ENCODE peak calls at places on chromosomes 13 and 19, in six cellular contexts. One of them, this sample, is unnamed.

GRCh38 chr19:38389101-38389925 is 816 bp downstream of the SPRED3 start:
- DNase-seq in iris pigment epithelial cell: peak; percentile 82
- DNase-seq in H4: peak; percentile 79
- DNase-seq in uterus: peak; percentile 21
- DNase-seq in activated T-helper 2 cell treated with anti-CD3 and anti-CD28 coated beads, Interferon-gamma antibody, Interleukin-2, Interleukin-4, amounts not matched to agents 10 μg/mL and 5 μg/mL and 100 μg/mL, durations not matched to agents 14 hours and 24 hours and 36 hours: no peak
- DNase-seq in left ventricle myocardium inferior: no peak
- DNase-seq in this sample: peak; percentile 82

GRCh38 chr13:46134961-46135522 is 30.2 kb upstream of the CPB2 start:
- DNase-seq in iris pigment epithelial cell: peak; percentile 39
- DNase-seq in H4: peak; percentile 20
- DNase-seq in uterus: no peak
- DNase-seq in activated T-helper 2 cell treated with anti-CD3 and anti-CD28 coated beads, Interferon-gamma antibody, Interleukin-2, Interleukin-4, amounts not matched to agents 10 μg/mL and 5 μg/mL and 100 μg/mL, durations not matched to agents 14 hours and 24 hours and 36 hours: no peak
- DNase-seq in left ventricle myocardium inferior: no peak
- DNase-seq in this sample: peak; percentile 2

GRCh38 chr13:97233499-97233898 is 11.4 kb downstream of the MBNL2 start:
- DNase-seq in iris pigment epithelial cell: no peak
- DNase-seq in H4: no peak
- DNase-seq in uterus: no peak
- DNase-seq in activated T-helper 2 cell treated with anti-CD3 and anti-CD28 coated beads, Interferon-gamma antibody, Interleukin-2, Interleukin-4, amounts not matched to agents 10 μg/mL and 5 μg/mL and 100 μg/mL, durations not matched to agents 14 hours and 24 hours and 36 hours: no peak
- DNase-seq in left ventricle myocardium inferior: no peak
- DNase-seq in this sample: no peak

GRCh38 chr13:33353210-33353609 is 67.7 kb upstream of the STARD13 start:
- DNase-seq in iris pigment epithelial cell: no peak
- DNase-seq in H4: no peak
- DNase-seq in uterus: no peak
- DNase-seq in activated T-helper 2 cell treated with anti-CD3 and anti-CD28 coated beads, Interferon-gamma antibody, Interleukin-2, Interleukin-4, amounts not matched to agents 10 μg/mL and 5 μg/mL and 100 μg/mL, durations not matched to agents 14 hours and 24 hours and 36 hours: no peak
- DNase-seq in left ventricle myocardium inferior: peak; percentile 47
- DNase-seq in this sample: no peak

GRCh38 chr13:31431722-31432137 is 232.0 kb downstream of the B3GLCT start:
- DNase-seq in iris pigment epithelial cell: peak; percentile 25
- DNase-seq in H4: no peak
- DNase-seq in uterus: peak; percentile 67
- DNase-seq in activated T-helper 2 cell treated with anti-CD3 and anti-CD28 coated beads, Interferon-gamma antibody, Interleukin-2, Interleukin-4, amounts not matched to agents 10 μg/mL and 5 μg/mL and 100 μg/mL, durations not matched to agents 14 hours and 24 hours and 36 hours: peak; percentile 15
- DNase-seq in left ventricle myocardium inferior: peak; percentile 40
- DNase-seq in this sample: peak; percentile 28

GRCh38 chr13:30827578-30827925 is 78.5 kb upstream of the MEDAG start:
- DNase-seq in iris pigment epithelial cell: no peak
- DNase-seq in H4: no peak
- DNase-seq in uterus: no peak
- DNase-seq in activated T-helper 2 cell treated with anti-CD3 and anti-CD28 coated beads, Interferon-gamma antibody, Interleukin-2, Interleukin-4, amounts not matched to agents 10 μg/mL and 5 μg/mL and 100 μg/mL, durations not matched to agents 14 hours and 24 hours and 36 hours: no peak
- DNase-seq in left ventricle myocardium inferior: no peak
- DNase-seq in this sample: no peak

GRCh38 chr13:48334534-48335127 is 31.1 kb downstream of the RB1 start:
- DNase-seq in iris pigment epithelial cell: peak; percentile 55
- DNase-seq in H4: no peak
- DNase-seq in uterus: no peak
- DNase-seq in activated T-helper 2 cell treated with anti-CD3 and anti-CD28 coated beads, Interferon-gamma antibody, Interleukin-2, Interleukin-4, amounts not matched to agents 10 μg/mL and 5 μg/mL and 100 μg/mL, durations not matched to agents 14 hours and 24 hours and 36 hours: no peak
- DNase-seq in left ventricle myocardium inferior: no peak
- DNase-seq in this sample: peak; percentile 45

GRCh38 chr19:48053856-48054255 is 10.0 kb upstream of the CABP5 start:
- DNase-seq in iris pigment epithelial cell: no peak
- DNase-seq in H4: peak; percentile 24
- DNase-seq in uterus: no peak
- DNase-seq in activated T-helper 2 cell treated with anti-CD3 and anti-CD28 coated beads, Interferon-gamma antibody, Interleukin-2, Interleukin-4, amounts not matched to agents 10 μg/mL and 5 μg/mL and 100 μg/mL, durations not matched to agents 14 hours and 24 hours and 36 hours: no peak
- DNase-seq in left ventricle myocardium inferior: no peak
- DNase-seq in this sample: no peak

GRCh38 chr19:42466521-42467436 is 24.0 kb upstream of the CXCL17 start:
- DNase-seq in iris pigment epithelial cell: peak; percentile 32
- DNase-seq in H4: no peak
- DNase-seq in uterus: no peak
- DNase-seq in activated T-helper 2 cell treated with anti-CD3 and anti-CD28 coated beads, Interferon-gamma antibody, Interleukin-2, Interleukin-4, amounts not matched to agents 10 μg/mL and 5 μg/mL and 100 μg/mL, durations not matched to agents 14 hours and 24 hours and 36 hours: no peak
- DNase-seq in left ventricle myocardium inferior: no peak
- DNase-seq in this sample: no peak

GRCh38 chr13:38970380-38971051 is 20.1 kb downstream of the STOML3 start:
- DNase-seq in iris pigment epithelial cell: no peak
- DNase-seq in H4: no peak
- DNase-seq in uterus: no peak
- DNase-seq in activated T-helper 2 cell treated with anti-CD3 and anti-CD28 coated beads, Interferon-gamma antibody, Interleukin-2, Interleukin-4, amounts not matched to agents 10 μg/mL and 5 μg/mL and 100 μg/mL, durations not matched to agents 14 hours and 24 hours and 36 hours: no peak
- DNase-seq in left ventricle myocardium inferior: no peak
- DNase-seq in this sample: no peak

GRCh38 chr19:49422407-49423277 is 599 bp downstream of the PTH2 start:
- DNase-seq in iris pigment epithelial cell: peak; percentile 36
- DNase-seq in H4: no peak
- DNase-seq in uterus: no peak
- DNase-seq in activated T-helper 2 cell treated with anti-CD3 and anti-CD28 coated beads, Interferon-gamma antibody, Interleukin-2, Interleukin-4, amounts not matched to agents 10 μg/mL and 5 μg/mL and 100 μg/mL, durations not matched to agents 14 hours and 24 hours and 36 hours: peak; percentile 68
- DNase-seq in left ventricle myocardium inferior: peak; percentile 38
- DNase-seq in this sample: peak; percentile 17

GRCh38 chr13:114000151-114001040 is 26.5 kb upstream of the C13orf46 start:
- DNase-seq in iris pigment epithelial cell: no peak
- DNase-seq in H4: no peak
- DNase-seq in uterus: no peak
- DNase-seq in activated T-helper 2 cell treated with anti-CD3 and anti-CD28 coated beads, Interferon-gamma antibody, Interleukin-2, Interleukin-4, amounts not matched to agents 10 μg/mL and 5 μg/mL and 100 μg/mL, durations not matched to agents 14 hours and 24 hours and 36 hours: no peak
- DNase-seq in left ventricle myocardium inferior: no peak
- DNase-seq in this sample: no peak

GRCh38 chr19:4867534-4868285 is at the start of gene PLIN3:
- DNase-seq in iris pigment epithelial cell: peak; percentile 96
- DNase-seq in H4: peak; percentile 87
- DNase-seq in uterus: peak; percentile 96
- DNase-seq in activated T-helper 2 cell treated with anti-CD3 and anti-CD28 coated beads, Interferon-gamma antibody, Interleukin-2, Interleukin-4, amounts not matched to agents 10 μg/mL and 5 μg/mL and 100 μg/mL, durations not matched to agents 14 hours and 24 hours and 36 hours: peak; percentile 87
- DNase-seq in left ventricle myocardium inferior: peak; percentile 98
- DNase-seq in this sample: peak; percentile 93

GRCh38 chr19:15525291-15525690 is 17.0 kb downstream of the CYP4F22 start:
- DNase-seq in iris pigment epithelial cell: no peak
- DNase-seq in H4: no peak
- DNase-seq in uterus: no peak
- DNase-seq in activated T-helper 2 cell treated with anti-CD3 and anti-CD28 coated beads, Interferon-gamma antibody, Interleukin-2, Interleukin-4, amounts not matched to agents 10 μg/mL and 5 μg/mL and 100 μg/mL, durations not matched to agents 14 hours and 24 hours and 36 hours: no peak
- DNase-seq in left ventricle myocardium inferior: no peak
- DNase-seq in this sample: no peak

GRCh38 chr19:18339703-18340102 is 695 bp upstream of the PGPEP1 start:
- DNase-seq in iris pigment epithelial cell: no peak
- DNase-seq in H4: peak; percentile 63
- DNase-seq in uterus: no peak
- DNase-seq in activated T-helper 2 cell treated with anti-CD3 and anti-CD28 coated beads, Interferon-gamma antibody, Interleukin-2, Interleukin-4, amounts not matched to agents 10 μg/mL and 5 μg/mL and 100 μg/mL, durations not matched to agents 14 hours and 24 hours and 36 hours: no peak
- DNase-seq in left ventricle myocardium inferior: no peak
- DNase-seq in this sample: peak; percentile 25

GRCh38 chr13:31476266-31476665 is 263.1 kb upstream of the RXFP2 start:
- DNase-seq in iris pigment epithelial cell: peak; percentile 77
- DNase-seq in H4: peak; percentile 52
- DNase-seq in uterus: peak; percentile 16
- DNase-seq in activated T-helper 2 cell treated with anti-CD3 and anti-CD28 coated beads, Interferon-gamma antibody, Interleukin-2, Interleukin-4, amounts not matched to agents 10 μg/mL and 5 μg/mL and 100 μg/mL, durations not matched to agents 14 hours and 24 hours and 36 hours: no peak
- DNase-seq in left ventricle myocardium inferior: no peak
- DNase-seq in this sample: peak; percentile 85

GRCh38 chr13:37225414-37226047 is 120.1 kb upstream of the CSNK1A1L start:
- DNase-seq in iris pigment epithelial cell: peak; percentile 54
- DNase-seq in H4: no peak
- DNase-seq in uterus: no peak
- DNase-seq in activated T-helper 2 cell treated with anti-CD3 and anti-CD28 coated beads, Interferon-gamma antibody, Interleukin-2, Interleukin-4, amounts not matched to agents 10 μg/mL and 5 μg/mL and 100 μg/mL, durations not matched to agents 14 hours and 24 hours and 36 hours: no peak
- DNase-seq in left ventricle myocardium inferior: no peak
- DNase-seq in this sample: peak; percentile 62

GRCh38 chr13:33032037-33032625 is 15.9 kb downstream of the KL start:
- DNase-seq in iris pigment epithelial cell: no peak
- DNase-seq in H4: no peak
- DNase-seq in uterus: no peak
- DNase-seq in activated T-helper 2 cell treated with anti-CD3 and anti-CD28 coated beads, Interferon-gamma antibody, Interleukin-2, Interleukin-4, amounts not matched to agents 10 μg/mL and 5 μg/mL and 100 μg/mL, durations not matched to agents 14 hours and 24 hours and 36 hours: no peak
- DNase-seq in left ventricle myocardium inferior: peak; percentile 29
- DNase-seq in this sample: peak; percentile 10

GRCh38 chr13:28530729-28531194 is 35.8 kb upstream of the FLT1 start:
- DNase-seq in iris pigment epithelial cell: peak; percentile 52
- DNase-seq in H4: no peak
- DNase-seq in uterus: no peak
- DNase-seq in activated T-helper 2 cell treated with anti-CD3 and anti-CD28 coated beads, Interferon-gamma antibody, Interleukin-2, Interleukin-4, amounts not matched to agents 10 μg/mL and 5 μg/mL and 100 μg/mL, durations not matched to agents 14 hours and 24 hours and 36 hours: no peak
- DNase-seq in left ventricle myocardium inferior: no peak
- DNase-seq in this sample: no peak

GRCh38 chr13:102642475-102642874 is 45.7 kb downstream of the TPP2 start:
- DNase-seq in iris pigment epithelial cell: peak; percentile 5
- DNase-seq in H4: no peak
- DNase-seq in uterus: peak; percentile 20
- DNase-seq in activated T-helper 2 cell treated with anti-CD3 and anti-CD28 coated beads, Interferon-gamma antibody, Interleukin-2, Interleukin-4, amounts not matched to agents 10 μg/mL and 5 μg/mL and 100 μg/mL, durations not matched to agents 14 hours and 24 hours and 36 hours: no peak
- DNase-seq in left ventricle myocardium inferior: peak; percentile 64
- DNase-seq in this sample: no peak

GRCh38 chr19:6238643-6239281 is 41.0 kb downstream of the MLLT1 start:
- DNase-seq in iris pigment epithelial cell: peak; percentile 40
- DNase-seq in H4: no peak
- DNase-seq in uterus: peak; percentile 78
- DNase-seq in activated T-helper 2 cell treated with anti-CD3 and anti-CD28 coated beads, Interferon-gamma antibody, Interleukin-2, Interleukin-4, amounts not matched to agents 10 μg/mL and 5 μg/mL and 100 μg/mL, durations not matched to agents 14 hours and 24 hours and 36 hours: no peak
- DNase-seq in left ventricle myocardium inferior: peak; percentile 70
- DNase-seq in this sample: peak; percentile 34

GRCh38 chr19:17555929-17556813 is 722 bp downstream of the COLGALT1 start:
- DNase-seq in iris pigment epithelial cell: peak; percentile 57
- DNase-seq in H4: no peak
- DNase-seq in uterus: peak; percentile 55
- DNase-seq in activated T-helper 2 cell treated with anti-CD3 and anti-CD28 coated beads, Interferon-gamma antibody, Interleukin-2, Interleukin-4, amounts not matched to agents 10 μg/mL and 5 μg/mL and 100 μg/mL, durations not matched to agents 14 hours and 24 hours and 36 hours: peak; percentile 36
- DNase-seq in left ventricle myocardium inferior: peak; percentile 70
- DNase-seq in this sample: peak; percentile 44

GRCh38 chr13:27128825-27129627 is 42.6 kb downstream of the USP12 start:
- DNase-seq in iris pigment epithelial cell: peak; percentile 29
- DNase-seq in H4: no peak
- DNase-seq in uterus: no peak
- DNase-seq in activated T-helper 2 cell treated with anti-CD3 and anti-CD28 coated beads, Interferon-gamma antibody, Interleukin-2, Interleukin-4, amounts not matched to agents 10 μg/mL and 5 μg/mL and 100 μg/mL, durations not matched to agents 14 hours and 24 hours and 36 hours: no peak
- DNase-seq in left ventricle myocardium inferior: no peak
- DNase-seq in this sample: no peak

GRCh38 chr13:24233351-24233901 is 72.9 kb downstream of the SPATA13 start:
- DNase-seq in iris pigment epithelial cell: peak; percentile 63
- DNase-seq in H4: no peak
- DNase-seq in uterus: peak; percentile 45
- DNase-seq in activated T-helper 2 cell treated with anti-CD3 and anti-CD28 coated beads, Interferon-gamma antibody, Interleukin-2, Interleukin-4, amounts not matched to agents 10 μg/mL and 5 μg/mL and 100 μg/mL, durations not matched to agents 14 hours and 24 hours and 36 hours: no peak
- DNase-seq in left ventricle myocardium inferior: no peak
- DNase-seq in this sample: peak; percentile 64

GRCh38 chr13:22703601-22704209 is 477.1 kb upstream of the SGCG start:
- DNase-seq in iris pigment epithelial cell: peak; percentile 3
- DNase-seq in H4: no peak
- DNase-seq in uterus: no peak
- DNase-seq in activated T-helper 2 cell treated with anti-CD3 and anti-CD28 coated beads, Interferon-gamma antibody, Interleukin-2, Interleukin-4, amounts not matched to agents 10 μg/mL and 5 μg/mL and 100 μg/mL, durations not matched to agents 14 hours and 24 hours and 36 hours: no peak
- DNase-seq in left ventricle myocardium inferior: no peak
- DNase-seq in this sample: no peak

GRCh38 chr19:33702606-33703437 is 81.1 kb downstream of the CHST8 start:
- DNase-seq in iris pigment epithelial cell: no peak
- DNase-seq in H4: no peak
- DNase-seq in uterus: no peak
- DNase-seq in activated T-helper 2 cell treated with anti-CD3 and anti-CD28 coated beads, Interferon-gamma antibody, Interleukin-2, Interleukin-4, amounts not matched to agents 10 μg/mL and 5 μg/mL and 100 μg/mL, durations not matched to agents 14 hours and 24 hours and 36 hours: no peak
- DNase-seq in left ventricle myocardium inferior: no peak
- DNase-seq in this sample: no peak

GRCh38 chr13:75739244-75739868 is 103.2 kb downstream of the LMO7 start:
- DNase-seq in iris pigment epithelial cell: no peak
- DNase-seq in H4: no peak
- DNase-seq in uterus: no peak
- DNase-seq in activated T-helper 2 cell treated with anti-CD3 and anti-CD28 coated beads, Interferon-gamma antibody, Interleukin-2, Interleukin-4, amounts not matched to agents 10 μg/mL and 5 μg/mL and 100 μg/mL, durations not matched to agents 14 hours and 24 hours and 36 hours: no peak
- DNase-seq in left ventricle myocardium inferior: no peak
- DNase-seq in this sample: peak; percentile 35

GRCh38 chr13:26772531-26772930 is 11.9 kb upstream of the GPR12 start:
- DNase-seq in iris pigment epithelial cell: no peak
- DNase-seq in H4: no peak
- DNase-seq in uterus: no peak
- DNase-seq in activated T-helper 2 cell treated with anti-CD3 and anti-CD28 coated beads, Interferon-gamma antibody, Interleukin-2, Interleukin-4, amounts not matched to agents 10 μg/mL and 5 μg/mL and 100 μg/mL, durations not matched to agents 14 hours and 24 hours and 36 hours: no peak
- DNase-seq in left ventricle myocardium inferior: no peak
- DNase-seq in this sample: no peak

GRCh38 chr19:33686246-33686645 is 64.5 kb downstream of the CHST8 start:
- DNase-seq in iris pigment epithelial cell: no peak
- DNase-seq in H4: no peak
- DNase-seq in uterus: no peak
- DNase-seq in activated T-helper 2 cell treated with anti-CD3 and anti-CD28 coated beads, Interferon-gamma antibody, Interleukin-2, Interleukin-4, amounts not matched to agents 10 μg/mL and 5 μg/mL and 100 μg/mL, durations not matched to agents 14 hours and 24 hours and 36 hours: no peak
- DNase-seq in left ventricle myocardium inferior: no peak
- DNase-seq in this sample: no peak